ENCODE peak calls at places on chromosomes 5 and 9, in nine cellular contexts. E, A, S, Z, U, W, R, X and M are unnamed samples.

GRCh38 chr5:1718669-1719068 is 81.0 kb downstream of the MRPL36 start:
- DNase-seq in E (peak; percentile 17), A (no peak), S (no peak), Z (no peak), U (no peak), W (no peak), R (peak; percentile 18), X (no peak), M (no peak)

GRCh38 chr5:53089481-53089976 is 20.0 kb downstream of the MOCS2 start:
- DNase-seq in E (no peak), A (no peak), S (no peak), Z (no peak), U (no peak), W (no peak), R (no peak), X (peak; percentile 15), M (no peak)

GRCh38 chr5:67842806-67843205 is 372.8 kb upstream of the PIK3R1 start:
- DNase-seq in E (peak; percentile 22), A (no peak), S (no peak), Z (no peak), U (peak; percentile 2), W (no peak), R (peak; percentile 6), X (no peak), M (no peak)

GRCh38 chr9:77887660-77888059 is 144.0 kb downstream of the GNAQ start:
- DNase-seq in E (no peak), A (no peak), S (no peak), Z (no peak), U (no peak), W (no peak), R (no peak), X (no peak), M (no peak)

GRCh38 chr9:137589441-137590122 is 730 bp downstream of the ZMYND19 start:
- DNase-seq in E (peak; percentile 30), A (no peak), S (no peak), Z (no peak), U (peak; percentile 3), W (no peak), R (peak; percentile 44), X (peak; percentile 40), M (no peak)

GRCh38 chr5:78907255-78907886 is 77.7 kb downstream of the ARSB start:
- DNase-seq in E (peak; percentile 96), A (no peak), S (no peak), Z (no peak), U (peak; percentile 99), W (no peak), R (no peak), X (peak; percentile 16), M (no peak)

GRCh38 chr5:42591026-42591425 is 165.6 kb upstream of the CCDC152 start:
- DNase-seq in E (peak; percentile 33), A (no peak), S (no peak), Z (no peak), U (no peak), W (no peak), R (no peak), X (peak; percentile 16), M (no peak)

GRCh38 chr9:83707518-83707767 is 315 bp downstream of the UBQLN1 start:
- DNase-seq in E (peak; percentile 87), A (no peak), S (peak; percentile 61), Z (no peak), U (peak; percentile 70), W (no peak), R (no peak), X (no peak), M (no peak)

GRCh38 chr5:4372481-4372880 is 767.6 kb upstream of the ADAMTS16 start:
- DNase-seq in E (no peak), A (no peak), S (no peak), Z (no peak), U (no peak), W (no peak), R (no peak), X (no peak), M (no peak)

GRCh38 chr9:95822583-95823431 is 52.7 kb upstream of the ERCC6L2 start:
- DNase-seq in E (peak; percentile 85), A (no peak), S (no peak), Z (no peak), U (peak; percentile 98), W (no peak), R (no peak), X (peak; percentile 91), M (peak; percentile 39)

GRCh38 chr5:143229896-143230675 is 173.4 kb downstream of the NR3C1 start:
- DNase-seq in E (no peak), A (peak; percentile 75), S (no peak), Z (peak; percentile 52), U (no peak), W (no peak), R (no peak), X (peak; percentile 94), M (no peak)

GRCh38 chr9:68508547-68508946 is 32.1 kb downstream of the TMEM252 start:
- DNase-seq in E (no peak), A (no peak), S (no peak), Z (no peak), U (no peak), W (no peak), R (peak; percentile 48), X (no peak), M (no peak)

GRCh38 chr9:125296843-125297372 is 35.3 kb downstream of the GAPVD1 start:
- DNase-seq in E (no peak), A (no peak), S (no peak), Z (no peak), U (peak; percentile 37), W (no peak), R (peak; percentile 3), X (no peak), M (no peak)

GRCh38 chr5:73282383-73282782 is 109.4 kb downstream of the TMEM174 start:
- DNase-seq in E (no peak), A (no peak), S (no peak), Z (no peak), U (no peak), W (no peak), R (no peak), X (no peak), M (no peak)

GRCh38 chr5:112742424-112742823 is 4.7 kb downstream of the APC start:
- DNase-seq in E (peak; percentile 15), A (no peak), S (no peak), Z (peak; percentile 81), U (no peak), W (no peak), R (no peak), X (peak; percentile 7), M (no peak)

GRCh38 chr9:38181866-38182265 is 112.8 kb upstream of the SHB start:
- DNase-seq in E (no peak), A (no peak), S (no peak), Z (no peak), U (no peak), W (no peak), R (no peak), X (no peak), M (no peak)

GRCh38 chr9:125843646-125844045 is 96.5 kb downstream of the PBX3 start:
- DNase-seq in E (peak; percentile 64), A (no peak), S (no peak), Z (no peak), U (peak; percentile 45), W (no peak), R (no peak), X (no peak), M (no peak)

GRCh38 chr5:178793156-178793555 is 62.7 kb upstream of the ZNF354A start:
- DNase-seq in E (no peak), A (no peak), S (no peak), Z (no peak), U (no peak), W (no peak), R (no peak), X (no peak), M (no peak)

GRCh38 chr5:135973323-135974018 is 18.7 kb upstream of the LECT2 start:
- DNase-seq in E (peak; percentile 90), A (no peak), S (no peak), Z (no peak), U (no peak), W (no peak), R (no peak), X (no peak), M (no peak)

GRCh38 chr5:37735649-37736347 is 104.0 kb downstream of the GDNF start:
- DNase-seq in E (peak; percentile 29), A (no peak), S (no peak), Z (peak; percentile 66), U (peak; percentile 36), W (no peak), R (peak; percentile 38), X (peak; percentile 21), M (no peak)

GRCh38 chr5:34743878-34744277 is 87.8 kb downstream of the RAI14 start:
- DNase-seq in E (peak; percentile 94), A (no peak), S (no peak), Z (no peak), U (peak; percentile 98), W (no peak), R (no peak), X (no peak), M (no peak)